ENCODE peak calls at places on chromosomes 6 and 20, in eight cellular contexts. X, G, M, R, O, W, I and T are unnamed samples.
A peak's percentile ranks its signal among the peaks of the same experiment; 100 is the strongest.

GRCh38 chr6:162721404-162721687 is 6.2 kb downstream of the PRKN start:
- DNase-seq in W (no peak), O (no peak), R (no peak), M (no peak), X (no peak), G (no peak), I (no peak), T (no peak)

GRCh38 chr20:19830351-19830750 is 72.3 kb downstream of the RIN2 start:
- DNase-seq in X (no peak), R (no peak), I (no peak), O (no peak), M (no peak), W (no peak), G (no peak), T (peak; percentile 50)

GRCh38 chr6:79617521-79617941 is 13.6 kb upstream of the SH3BGRL2 start:
- DNase-seq in R (no peak), I (no peak), X (no peak), W (no peak), O (no peak), G (no peak), M (no peak), T (no peak)

GRCh38 chr6:29737707-29738630 is 14.7 kb downstream of the HLA-F start:
- DNase-seq in R (peak; percentile 88), M (peak; percentile 75), I (peak; percentile 81), X (peak; percentile 46), O (peak; percentile 69), G (peak; percentile 89), W (peak; percentile 38), T (peak; percentile 82)

GRCh38 chr6:149895702-149896310 is 2.1 kb downstream of the RAET1E start:
- DNase-seq in R (peak; percentile 71), X (no peak), W (peak; percentile 65), G (peak; percentile 82), I (no peak), M (peak; percentile 41), O (peak; percentile 49), T (peak; percentile 49)

GRCh38 chr6:158047120-158047518 is 65.5 kb downstream of the SYNJ2 start:
- DNase-seq in I (no peak), R (no peak), G (peak; percentile 53), X (no peak), M (peak; percentile 72), O (no peak), W (no peak), T (no peak)

GRCh38 chr6:20124545-20124944 is 87.7 kb downstream of the MBOAT1 start:
- DNase-seq in X (no peak), M (no peak), W (no peak), O (no peak), I (no peak), G (no peak), R (no peak), T (no peak)

GRCh38 chr6:3442444-3443220 is 14.2 kb downstream of the SLC22A23 start:
- DNase-seq in I (no peak), O (no peak), R (no peak), G (peak; percentile 71), X (no peak), W (no peak), M (peak; percentile 68), T (peak; percentile 67)

GRCh38 chr6:33206864-33207568 is 1.3 kb upstream of the RING1 start:
- DNase-seq in R (peak; percentile 76), G (peak; percentile 60), O (no peak), W (no peak), X (no peak), M (no peak), I (no peak), T (peak; percentile 25)

GRCh38 chr6:25899123-25899522 is 25.1 kb upstream of the SLC17A3 start:
- DNase-seq in I (no peak), O (no peak), X (no peak), R (no peak), G (peak; percentile 4), M (no peak), W (no peak), T (no peak)

GRCh38 chr6:137830562-137830961 is 36.5 kb upstream of the TNFAIP3 start:
- DNase-seq in I (no peak), X (no peak), W (no peak), R (no peak), G (no peak), M (no peak), O (no peak), T (no peak)

GRCh38 chr6:149190228-149190831 is 127.2 kb upstream of the TAB2 start:
- DNase-seq in I (peak; percentile 30), W (no peak), R (peak; percentile 88), O (peak; percentile 44), M (peak; percentile 42), X (no peak), G (peak; percentile 49), T (peak; percentile 49)

GRCh38 chr6:31336872-31337496 is 20.0 kb downstream of the HLA-B start:
- DNase-seq in M (no peak), W (peak; percentile 15), X (no peak), I (no peak), G (peak; percentile 21), R (no peak), O (no peak), T (no peak)

GRCh38 chr6:127343753-127344659 is 597 bp upstream of the ECHDC1 start:
- DNase-seq in O (no peak), W (no peak), I (peak; percentile 18), G (peak; percentile 46), X (no peak), M (peak; percentile 60), R (no peak), T (peak; percentile 45)

DNA sequence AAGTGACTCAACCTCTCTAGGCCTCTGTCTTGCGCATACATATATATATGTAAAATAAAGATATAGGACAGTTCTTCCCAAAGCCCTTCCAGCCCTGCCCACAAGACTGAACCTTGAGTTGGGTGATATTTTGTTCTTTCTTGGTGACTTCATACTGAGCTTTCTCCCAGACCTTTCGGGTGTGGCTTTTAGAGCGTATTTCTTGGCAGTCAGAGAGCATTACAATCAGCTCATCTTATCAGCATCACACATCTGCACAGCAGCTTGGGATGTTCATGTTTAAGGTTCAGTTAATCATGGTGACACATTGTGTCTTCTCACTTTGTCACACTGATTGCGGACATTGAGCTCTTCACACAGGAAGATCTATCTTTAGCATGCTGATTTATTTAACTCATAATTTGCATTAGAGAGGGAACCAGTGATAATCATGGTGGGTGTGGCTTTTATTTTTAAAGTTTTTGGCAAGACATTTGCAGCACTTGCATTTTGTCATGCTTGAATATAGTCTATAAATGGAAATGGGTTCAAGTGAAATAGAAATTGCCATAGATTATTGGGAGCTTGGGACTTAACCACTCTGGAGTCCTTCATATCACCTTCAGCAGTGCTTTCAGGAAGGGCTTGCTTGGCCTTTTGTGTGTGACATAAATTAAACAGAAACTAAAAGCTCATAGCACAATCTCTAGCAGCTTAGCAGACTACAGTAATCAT is 8.3 kb downstream of the KIF3B start:
- DNase-seq in X (no peak), R (no peak), M (peak; percentile 60), G (peak; percentile 37), I (no peak), O (no peak), W (peak; percentile 7), T (no peak)
- H3K4me3 ChIP-seq in X (no peak overlapping the region), R (no peak overlapping the region), M (no peak overlapping the region), G (no peak overlapping the region), I (no peak overlapping the region), O (no peak overlapping the region), W (no peak overlapping the region), T (no peak overlapping the region)

DNA sequence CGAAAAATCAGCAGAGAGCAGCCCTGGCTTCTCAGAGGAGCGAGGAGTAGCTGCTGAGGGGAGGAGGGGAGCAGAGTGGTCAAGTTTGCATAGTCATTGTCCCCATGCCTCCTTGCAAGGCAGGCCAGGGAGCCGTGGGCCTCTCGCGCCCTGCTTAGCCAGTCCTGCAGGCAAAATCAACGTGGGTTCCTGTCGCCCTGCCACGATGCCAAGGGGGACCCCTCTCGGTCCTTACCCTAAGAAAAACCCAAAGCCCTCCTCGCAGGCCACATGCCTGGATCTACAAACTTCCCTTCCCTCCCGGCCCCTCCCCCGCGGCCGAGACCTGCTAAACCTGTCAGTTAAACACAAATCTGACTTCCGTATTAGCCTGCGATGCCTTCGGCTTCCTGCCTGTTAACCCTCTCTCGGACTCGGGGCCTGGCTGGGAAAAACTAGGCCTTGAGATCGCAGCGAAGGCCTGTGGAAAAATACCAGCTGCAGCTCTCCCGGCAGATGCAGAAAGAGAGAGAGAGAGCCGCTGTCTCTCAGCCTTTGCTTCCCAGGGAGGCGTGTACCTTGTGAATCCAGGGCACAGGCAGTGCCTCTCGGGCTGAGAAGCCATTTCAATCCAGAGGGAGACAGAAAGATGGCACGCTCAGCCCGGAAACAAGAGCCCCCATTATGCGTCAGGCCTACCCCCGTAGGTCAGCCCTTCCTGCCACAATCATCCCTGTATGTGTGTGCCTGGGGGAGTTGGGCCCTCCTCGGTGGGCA is 975 bp upstream of the ZMYND8 start:
- DNase-seq in O (peak; percentile 91), R (peak; percentile 96), X (peak; percentile 86), M (peak; percentile 99), W (peak; percentile 90), I (peak; percentile 78), G (peak; percentile 88), T (peak; percentile 94)
- H3K4me3 ChIP-seq in O (no peak overlapping the region), R (peak overlapping the region; percentile 34), X (no peak overlapping the region), M (peak overlapping the region; percentile 13), W (peak overlapping the region; percentile 53), I (no peak overlapping the region), G (no peak overlapping the region), T (peak overlapping the region; percentile 11)

DNA sequence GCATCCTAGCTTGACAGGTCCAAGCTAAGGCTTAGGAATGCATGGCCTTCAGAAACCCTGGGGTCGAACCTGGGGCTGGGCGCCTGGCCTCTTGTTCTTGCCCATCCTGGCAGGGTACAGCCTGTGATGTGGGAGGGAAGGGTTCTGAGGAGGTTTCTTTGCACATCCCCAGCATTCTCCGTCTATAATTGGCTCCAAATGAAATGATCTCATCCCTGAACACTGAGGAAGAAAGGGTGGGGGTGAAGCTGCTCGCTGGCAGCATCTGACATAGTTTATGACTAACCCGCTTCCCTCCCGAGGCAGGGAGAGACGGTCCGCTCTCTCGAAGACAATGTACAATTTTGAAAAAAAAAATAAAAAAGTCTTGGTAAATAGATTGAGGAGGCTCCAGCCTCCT is 67.1 kb upstream of the ZNFX1 start:
- DNase-seq in O (peak; percentile 29), R (no peak), I (no peak), W (peak; percentile 89), X (peak; percentile 76), M (peak; percentile 58), G (peak; percentile 97), T (peak; percentile 96)
- H3K4me3 ChIP-seq in O (no peak overlapping the region), R (no peak overlapping the region), I (no peak overlapping the region), W (peak overlapping the region; percentile 18), X (no peak overlapping the region), M (no peak overlapping the region), G (no peak overlapping the region), T (no peak overlapping the region)

GRCh38 chr6:152378154-152378553 is 259.0 kb downstream of the SYNE1 start:
- DNase-seq in R (no peak), M (peak; percentile 39), I (no peak), G (peak; percentile 77), O (no peak), X (no peak), W (no peak), T (peak; percentile 27)
- H3K4me3 ChIP-seq in R (no peak overlapping the region), M (no peak overlapping the region), I (no peak overlapping the region), G (peak overlapping the region; percentile 26), O (no peak overlapping the region), X (peak overlapping the region; percentile 50), W (no peak overlapping the region), T (no peak overlapping the region)